ENCODE peak calls at places on chromosomes 2 and 18, in six cellular contexts. One of them, this sample, is unnamed.

GRCh38 chr2:8853406-8853805 is 16.0 kb upstream of the KIDINS220 start:
- DNase-seq in cardiac muscle cell: no peak
- DNase-seq in right lobe of liver: no peak
- DNase-seq in brain microvascular endothelial cell: no peak
- DNase-seq in ascending aorta: no peak
- DNase-seq in HepG2: no peak
- DNase-seq in this sample: no peak

GRCh38 chr2:69047625-69048145 is 34.7 kb downstream of the ANTXR1 start:
- DNase-seq in cardiac muscle cell: no peak
- DNase-seq in right lobe of liver: no peak
- DNase-seq in brain microvascular endothelial cell: no peak
- DNase-seq in ascending aorta: no peak
- DNase-seq in HepG2: no peak
- DNase-seq in this sample: no peak

GRCh38 chr2:64804651-64805050 is 150.9 kb upstream of the SERTAD2 start:
- DNase-seq in cardiac muscle cell: no peak
- DNase-seq in right lobe of liver: no peak
- DNase-seq in brain microvascular endothelial cell: no peak
- DNase-seq in ascending aorta: no peak
- DNase-seq in HepG2: no peak
- DNase-seq in this sample: no peak

GRCh38 chr18:13289501-13290205 is 71.1 kb downstream of the LDLRAD4 start:
- DNase-seq in cardiac muscle cell: no peak
- DNase-seq in right lobe of liver: no peak
- DNase-seq in brain microvascular endothelial cell: no peak
- DNase-seq in ascending aorta: no peak
- DNase-seq in HepG2: no peak
- DNase-seq in this sample: no peak

GRCh38 chr2:230325316-230326243 is 1.4 kb upstream of the SP140L start:
- DNase-seq in cardiac muscle cell: no peak
- DNase-seq in right lobe of liver: no peak
- DNase-seq in brain microvascular endothelial cell: no peak
- DNase-seq in ascending aorta: no peak
- DNase-seq in HepG2: no peak
- DNase-seq in this sample: no peak

GRCh38 chr2:23925702-23926288 is 1.1 kb downstream of the ATAD2B start:
- DNase-seq in cardiac muscle cell: peak; percentile 53
- DNase-seq in right lobe of liver: peak; percentile 62
- DNase-seq in brain microvascular endothelial cell: peak; percentile 58
- DNase-seq in ascending aorta: peak; percentile 74
- DNase-seq in HepG2: peak; percentile 44
- DNase-seq in this sample: no peak

GRCh38 chr2:19712850-19713249 is 188.9 kb downstream of the TTC32 start:
- DNase-seq in cardiac muscle cell: no peak
- DNase-seq in right lobe of liver: no peak
- DNase-seq in brain microvascular endothelial cell: no peak
- DNase-seq in ascending aorta: no peak
- DNase-seq in HepG2: no peak
- DNase-seq in this sample: no peak

GRCh38 chr2:66432801-66433694 is 1.9 kb upstream of the MEIS1 start:
- DNase-seq in cardiac muscle cell: peak; percentile 97
- DNase-seq in right lobe of liver: peak; percentile 92
- DNase-seq in brain microvascular endothelial cell: peak; percentile 78
- DNase-seq in ascending aorta: peak; percentile 95
- DNase-seq in HepG2: peak; percentile 89
- DNase-seq in this sample: peak; percentile 92

GRCh38 chr2:186592137-186592875 is 2.5 kb downstream of the ITGAV start:
- DNase-seq in cardiac muscle cell: no peak
- DNase-seq in right lobe of liver: no peak
- DNase-seq in brain microvascular endothelial cell: no peak
- DNase-seq in ascending aorta: no peak
- DNase-seq in HepG2: no peak
- DNase-seq in this sample: no peak

GRCh38 chr2:240906141-240906910 is at the start of gene CROCC2:
- DNase-seq in cardiac muscle cell: no peak
- DNase-seq in right lobe of liver: no peak
- DNase-seq in brain microvascular endothelial cell: no peak
- DNase-seq in ascending aorta: no peak
- DNase-seq in HepG2: no peak
- DNase-seq in this sample: no peak

GRCh38 chr2:168632733-168633132 is 169.7 kb upstream of the NOSTRIN start:
- DNase-seq in cardiac muscle cell: peak; percentile 14
- DNase-seq in right lobe of liver: no peak
- DNase-seq in brain microvascular endothelial cell: peak; percentile 85
- DNase-seq in ascending aorta: no peak
- DNase-seq in HepG2: no peak
- DNase-seq in this sample: no peak

GRCh38 chr2:106272202-106272807 is 78.2 kb upstream of the UXS1 start:
- DNase-seq in cardiac muscle cell: no peak
- DNase-seq in right lobe of liver: no peak
- DNase-seq in brain microvascular endothelial cell: no peak
- DNase-seq in ascending aorta: no peak
- DNase-seq in HepG2: peak; percentile 62
- DNase-seq in this sample: no peak

DNA sequence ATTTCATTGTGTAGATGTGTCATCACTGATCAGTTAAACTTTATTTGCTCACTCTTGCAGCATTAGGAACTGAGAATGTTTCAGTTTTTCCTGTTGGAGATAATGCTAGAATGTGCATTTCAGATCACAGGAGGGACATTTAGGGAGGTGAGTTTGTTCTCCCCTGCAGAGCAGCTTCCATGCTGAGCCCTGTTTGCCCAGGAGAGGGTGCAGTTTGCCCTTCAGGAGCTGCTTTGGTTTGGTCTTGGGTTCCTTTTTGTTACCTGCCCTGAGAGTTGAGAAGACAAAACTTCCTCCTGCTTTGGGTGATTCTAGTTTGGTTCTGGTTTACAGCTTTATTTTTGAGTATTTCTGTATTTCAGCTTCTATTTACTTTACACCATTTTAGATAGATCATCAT is 49.9 kb downstream of the DGKD start:
- DNase-seq in cardiac muscle cell: peak; percentile 48
- DNase-seq in right lobe of liver: no peak
- DNase-seq in brain microvascular endothelial cell: no peak
- DNase-seq in ascending aorta: peak; percentile 63
- DNase-seq in HepG2: peak; percentile 48
- DNase-seq in this sample: peak; percentile 33
- TF ChIP-seq CTCF in cardiac muscle cell: peak; percentile 87
- TF ChIP-seq CTCF in right lobe of liver: peak; percentile 55
- TF ChIP-seq CTCF in brain microvascular endothelial cell: peak; percentile 95
- TF ChIP-seq CTCF in ascending aorta: no peak
- TF ChIP-seq CTCF in HepG2: peak; percentile 69
- TF ChIP-seq CTCF in this sample: no peak

DNA sequence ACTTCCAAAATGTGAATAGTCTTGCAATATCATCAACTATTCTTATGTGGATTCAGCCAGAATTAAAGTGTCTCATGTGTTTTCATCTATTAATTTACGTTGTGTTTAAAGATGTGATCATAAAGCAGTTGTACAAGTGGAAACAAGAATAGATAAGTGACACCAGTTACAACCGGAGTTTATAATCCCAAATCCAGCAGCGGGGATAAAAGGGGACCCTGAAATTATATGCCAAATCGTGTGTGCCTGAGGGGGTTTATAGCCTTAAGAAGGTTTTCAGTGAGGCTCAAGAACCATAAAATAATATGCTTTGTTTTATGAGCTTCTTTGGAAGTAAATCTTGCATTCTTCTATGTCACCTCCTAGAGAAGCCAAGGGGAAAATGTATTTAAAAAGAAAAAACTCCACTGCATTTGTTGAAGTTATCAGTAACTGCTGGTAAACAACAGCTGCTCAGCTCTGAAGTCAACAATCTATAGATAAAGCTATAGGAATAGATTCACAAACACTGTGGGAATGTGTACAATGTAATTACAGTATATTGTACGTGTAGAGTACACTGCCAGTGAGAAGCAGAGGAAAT is 25.8 kb upstream of the MAP3K20 start:
- DNase-seq in cardiac muscle cell: no peak
- DNase-seq in right lobe of liver: no peak
- DNase-seq in brain microvascular endothelial cell: no peak
- DNase-seq in ascending aorta: no peak
- DNase-seq in HepG2: no peak
- DNase-seq in this sample: no peak
- H3K27ac ChIP-seq in cardiac muscle cell: no peak overlapping the region
- H3K27ac ChIP-seq in right lobe of liver: peak overlapping the region; percentile 77
- H3K27ac ChIP-seq in brain microvascular endothelial cell: peak overlapping the region; percentile 91
- H3K27ac ChIP-seq in ascending aorta: peak overlapping the region; percentile 53
- H3K27ac ChIP-seq in HepG2: peak overlapping the region; percentile 32
- H3K27ac ChIP-seq in this sample: peak overlapping the region; percentile 50

GRCh38 chr2:53753036-53753435 is 14.6 kb upstream of the CHAC2 start:
- DNase-seq in cardiac muscle cell: no peak
- DNase-seq in right lobe of liver: no peak
- DNase-seq in brain microvascular endothelial cell: no peak
- DNase-seq in ascending aorta: no peak
- DNase-seq in HepG2: no peak
- DNase-seq in this sample: no peak

GRCh38 chr2:53755022-53755630 is 12.5 kb upstream of the CHAC2 start:
- DNase-seq in cardiac muscle cell: no peak
- DNase-seq in right lobe of liver: no peak
- DNase-seq in brain microvascular endothelial cell: no peak
- DNase-seq in ascending aorta: peak; percentile 73
- DNase-seq in HepG2: no peak
- DNase-seq in this sample: no peak

GRCh38 chr2:53752385-53752784 is 15.2 kb upstream of the CHAC2 start:
- DNase-seq in cardiac muscle cell: no peak
- DNase-seq in right lobe of liver: no peak
- DNase-seq in brain microvascular endothelial cell: no peak
- DNase-seq in ascending aorta: no peak
- DNase-seq in HepG2: no peak
- DNase-seq in this sample: no peak

GRCh38 chr2:53751728-53752127 is 15.9 kb upstream of the CHAC2 start:
- DNase-seq in cardiac muscle cell: no peak
- DNase-seq in right lobe of liver: no peak
- DNase-seq in brain microvascular endothelial cell: no peak
- DNase-seq in ascending aorta: no peak
- DNase-seq in HepG2: no peak
- DNase-seq in this sample: no peak

GRCh38 chr2:53750369-53750768 is 17.2 kb upstream of the CHAC2 start:
- DNase-seq in cardiac muscle cell: no peak
- DNase-seq in right lobe of liver: no peak
- DNase-seq in brain microvascular endothelial cell: no peak
- DNase-seq in ascending aorta: no peak
- DNase-seq in HepG2: no peak
- DNase-seq in this sample: no peak
- H3K4me3 ChIP-seq in cardiac muscle cell: no peak overlapping the region
- H3K4me3 ChIP-seq in right lobe of liver: no peak overlapping the region
- H3K4me3 ChIP-seq in brain microvascular endothelial cell: no peak overlapping the region
- H3K4me3 ChIP-seq in ascending aorta: no peak overlapping the region
- H3K4me3 ChIP-seq in HepG2: no peak overlapping the region
- H3K4me3 ChIP-seq in this sample: no peak overlapping the region

GRCh38 chr2:2645162-2645855 is 314.2 kb upstream of the MYT1L start:
- DNase-seq in cardiac muscle cell: no peak
- DNase-seq in right lobe of liver: no peak
- DNase-seq in brain microvascular endothelial cell: no peak
- DNase-seq in ascending aorta: peak; percentile 33
- DNase-seq in HepG2: no peak
- DNase-seq in this sample: no peak

GRCh38 chr2:2640818-2641217 is 309.7 kb upstream of the MYT1L start:
- DNase-seq in cardiac muscle cell: no peak
- DNase-seq in right lobe of liver: no peak
- DNase-seq in brain microvascular endothelial cell: no peak
- DNase-seq in ascending aorta: no peak
- DNase-seq in HepG2: no peak
- DNase-seq in this sample: peak; percentile 58

GRCh38 chr2:2641541-2642410 is 310.7 kb upstream of the MYT1L start:
- DNase-seq in cardiac muscle cell: no peak
- DNase-seq in right lobe of liver: no peak
- DNase-seq in brain microvascular endothelial cell: no peak
- DNase-seq in ascending aorta: no peak
- DNase-seq in HepG2: peak; percentile 39
- DNase-seq in this sample: peak; percentile 61

GRCh38 chr2:2644040-2644439 is 313.0 kb upstream of the MYT1L start:
- DNase-seq in cardiac muscle cell: no peak
- DNase-seq in right lobe of liver: no peak
- DNase-seq in brain microvascular endothelial cell: no peak
- DNase-seq in ascending aorta: no peak
- DNase-seq in HepG2: no peak
- DNase-seq in this sample: no peak

DNA sequence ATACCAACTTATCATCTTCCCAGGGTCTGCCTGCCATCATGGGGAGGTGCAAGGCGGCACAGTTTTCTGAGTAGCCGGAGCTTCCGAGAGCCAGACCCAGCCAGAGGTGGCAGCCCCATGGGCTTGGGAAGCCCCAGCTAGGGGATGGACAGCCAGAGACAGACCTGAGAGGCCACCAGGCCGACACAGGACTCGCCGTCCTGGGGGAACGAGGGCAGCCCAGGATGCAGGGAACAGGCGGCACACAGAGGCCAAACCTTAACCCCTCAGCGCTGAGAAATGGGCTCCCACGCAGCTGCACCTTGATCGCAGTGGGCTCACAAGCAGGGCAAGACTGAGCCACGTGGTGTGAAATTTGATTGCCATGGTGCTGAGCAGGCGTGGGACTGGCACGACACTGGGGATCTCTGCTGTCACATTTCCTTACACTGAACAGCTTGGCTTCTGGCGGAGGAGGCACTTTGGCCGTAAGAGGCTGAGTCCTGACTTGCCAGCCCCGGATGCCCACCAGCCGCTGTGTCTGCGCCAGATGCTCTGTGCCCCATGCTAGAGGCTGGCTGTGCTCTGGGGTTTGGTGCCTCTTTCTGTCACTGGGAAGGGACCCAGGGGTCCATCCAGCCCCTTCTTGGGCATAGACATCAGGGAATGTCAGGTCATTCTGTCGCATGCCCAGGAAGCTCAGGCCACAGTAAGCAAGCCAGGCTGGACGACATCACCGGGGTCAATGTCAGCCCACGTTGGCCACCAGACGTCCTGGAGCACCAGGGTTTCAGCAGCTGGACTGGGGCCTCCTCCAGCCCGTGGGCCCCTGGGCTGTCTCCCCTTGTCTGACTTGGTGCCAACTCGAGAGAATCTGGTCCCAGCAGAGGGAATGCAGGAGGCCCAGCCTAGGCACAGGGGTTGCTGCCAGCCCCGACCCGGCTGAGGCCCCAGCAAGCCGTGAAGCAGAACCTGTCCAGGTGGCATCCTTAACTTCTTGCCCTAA is 312.1 kb upstream of the MYT1L start:
- DNase-seq in cardiac muscle cell: no peak
- DNase-seq in right lobe of liver: no peak
- DNase-seq in brain microvascular endothelial cell: no peak
- DNase-seq in ascending aorta: no peak
- DNase-seq in HepG2: no peak
- DNase-seq in this sample: peak; percentile 54
- TF ChIP-seq CTCF in cardiac muscle cell: no peak
- TF ChIP-seq CTCF in right lobe of liver: no peak
- TF ChIP-seq CTCF in brain microvascular endothelial cell: no peak
- TF ChIP-seq CTCF in ascending aorta: no peak
- TF ChIP-seq CTCF in HepG2: no peak
- TF ChIP-seq CTCF in this sample: no peak

GRCh38 chr2:160063266-160063665 is 851 bp upstream of the PLA2R1 start:
- DNase-seq in cardiac muscle cell: no peak
- DNase-seq in right lobe of liver: no peak
- DNase-seq in brain microvascular endothelial cell: no peak
- DNase-seq in ascending aorta: no peak
- DNase-seq in HepG2: no peak
- DNase-seq in this sample: no peak
- H3K27ac ChIP-seq in cardiac muscle cell: no peak overlapping the region
- H3K27ac ChIP-seq in right lobe of liver: no peak overlapping the region
- H3K27ac ChIP-seq in brain microvascular endothelial cell: no peak overlapping the region
- H3K27ac ChIP-seq in ascending aorta: peak overlapping the region; percentile 65
- H3K27ac ChIP-seq in HepG2: no peak overlapping the region
- H3K27ac ChIP-seq in this sample: peak overlapping the region; percentile 66

GRCh38 chr2:27799646-27800010 is 28.1 kb downstream of the MRPL33 start:
- DNase-seq in cardiac muscle cell: no peak
- DNase-seq in right lobe of liver: no peak
- DNase-seq in brain microvascular endothelial cell: no peak
- DNase-seq in ascending aorta: no peak
- DNase-seq in HepG2: no peak
- DNase-seq in this sample: peak; percentile 76
- H3K4me3 ChIP-seq in cardiac muscle cell: no peak overlapping the region
- H3K4me3 ChIP-seq in right lobe of liver: no peak overlapping the region
- H3K4me3 ChIP-seq in brain microvascular endothelial cell: no peak overlapping the region
- H3K4me3 ChIP-seq in ascending aorta: no peak overlapping the region
- H3K4me3 ChIP-seq in HepG2: no peak overlapping the region
- H3K4me3 ChIP-seq in this sample: peak overlapping the region; percentile 22

This sample was measured in coronary artery.